ENCODE peak calls at places on chromosomes 12 and 14, in five cellular contexts. W is choroid plexus epithelial cell, F is BE2C, N is WTC11, U is right lobe of liver. V is an unnamed sample.

GRCh38 chr12:124296916-124297351 is 2.0 kb downstream of the RFLNA start:
- DNase-seq in W (no peak), F (no peak), N (no peak), U (no peak), V (peak)

GRCh38 chr12:104793280-104793679 is 164.8 kb downstream of the SLC41A2 start:
- DNase-seq in W (peak), F (peak), N (no peak), U (no peak), V (no peak)

GRCh38 chr14:62455446-62455845 is 589.8 kb downstream of the KCNH5 start:
- DNase-seq in W (no peak), F (no peak), N (no peak), U (no peak), V (no peak)

GRCh38 chr12:14928946-14929345 is 9.4 kb downstream of the ERP27 start:
- DNase-seq in W (no peak), F (no peak), N (no peak), U (no peak), V (no peak)

GRCh38 chr12:123263196-123263817 is 8.3 kb downstream of the CDK2AP1 start:
- DNase-seq in W (peak), F (no peak), N (no peak), U (no peak), V (no peak)

GRCh38 chr12:34303091-34303870 is 281.0 kb downstream of the ALG10 start:
- DNase-seq in W (no peak), F (no peak), N (no peak), U (no peak), V (peak)

GRCh38 chr14:35878272-35879140 is 52.4 kb downstream of the BRMS1L start:
- DNase-seq in W (peak), F (peak), N (no peak), U (no peak), V (no peak)

GRCh38 chr14:105847400-105847799 is 321.0 kb downstream of the TMEM121 start:
- DNase-seq in W (no peak), F (no peak), N (no peak), U (no peak), V (peak)

GRCh38 chr12:16526693-16527092 is 79.3 kb downstream of the LMO3 start:
- DNase-seq in W (peak), F (no peak), N (no peak), U (no peak), V (no peak)

GRCh38 chr12:96061323-96061722 is 25.9 kb upstream of the LTA4H start:
- DNase-seq in W (no peak), F (no peak), N (no peak), U (no peak), V (no peak)

GRCh38 chr12:96064966-96065365 is 29.6 kb upstream of the LTA4H start:
- DNase-seq in W (no peak), F (no peak), N (no peak), U (no peak), V (no peak)

GRCh38 chr12:96061864-96062453 is 26.6 kb upstream of the LTA4H start:
- DNase-seq in W (peak), F (peak), N (peak), U (peak), V (no peak)

GRCh38 chr12:96064266-96064665 is 28.9 kb upstream of the LTA4H start:
- DNase-seq in W (no peak), F (no peak), N (no peak), U (no peak), V (no peak)

GRCh38 chr12:96063046-96063445 is 27.7 kb upstream of the LTA4H start:
- DNase-seq in W (peak), F (peak), N (no peak), U (no peak), V (no peak)
- TF ChIP-seq CTCF in W (peak), F (peak), N (no peak), U (no peak), V (peak)

GRCh38 chr14:32584079-32584478 is 255.0 kb downstream of the AKAP6 start:
- DNase-seq in W (no peak), F (no peak), N (no peak), U (no peak), V (no peak)

GRCh38 chr14:32590157-32590556 is 261.1 kb downstream of the AKAP6 start:
- DNase-seq in W (no peak), F (no peak), N (no peak), U (no peak), V (no peak)

GRCh38 chr14:32593290-32593942 is 264.3 kb downstream of the AKAP6 start:
- DNase-seq in W (peak), F (no peak), N (no peak), U (no peak), V (no peak)

DNA sequence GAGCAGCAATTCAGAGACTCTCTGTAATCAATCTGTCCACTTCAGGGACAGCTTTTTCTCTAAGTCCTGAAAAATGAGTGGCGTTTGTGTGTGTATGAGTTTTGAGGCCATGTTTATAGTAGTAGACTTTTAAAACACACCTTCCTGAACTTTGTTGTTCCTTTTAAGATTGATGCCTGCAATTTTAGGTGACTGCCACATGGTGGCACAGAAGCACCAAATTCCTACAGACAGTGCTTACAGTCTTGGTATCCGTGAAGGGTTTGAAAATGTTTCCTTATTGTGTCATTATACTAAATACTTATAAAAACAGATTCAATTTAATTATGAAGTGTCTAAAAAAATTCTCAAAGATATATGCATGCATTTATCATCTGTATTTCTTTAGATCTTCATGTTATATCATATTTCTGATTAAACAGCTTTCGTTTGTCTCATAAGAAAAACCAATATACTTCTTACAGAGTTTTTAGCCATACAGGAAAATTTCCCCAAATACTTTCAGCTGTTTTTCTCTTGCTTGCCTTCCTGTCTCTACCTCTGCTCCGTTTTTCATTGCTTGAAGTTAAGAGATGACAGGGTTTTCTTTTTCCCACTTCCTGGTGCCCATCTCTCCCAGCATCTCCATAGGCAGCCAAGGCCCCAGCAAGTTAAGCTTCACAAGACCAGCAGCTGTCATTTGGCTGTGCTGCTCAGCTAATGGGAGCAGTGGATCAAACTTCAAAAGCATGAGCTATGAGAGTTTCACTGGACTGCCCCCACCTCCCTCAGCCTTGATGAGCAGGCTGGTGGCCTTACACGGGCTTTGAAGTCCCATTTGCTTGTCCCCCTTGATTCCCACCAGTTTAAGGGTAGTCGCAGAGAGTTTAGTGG is 259.6 kb downstream of the AKAP6 start:
- DNase-seq in W (peak), F (peak), N (peak), U (no peak), V (no peak)
- TF ChIP-seq CTCF in W (peak), F (peak), N (peak), U (peak), V (peak)

GRCh38 chr14:31051023-31051422 is 24.8 kb upstream of the STRN3 start:
- DNase-seq in W (no peak), F (no peak), N (no peak), U (no peak), V (no peak)
- TF ChIP-seq CTCF in W (no peak), F (no peak), N (no peak), U (no peak), V (no peak)

DNA sequence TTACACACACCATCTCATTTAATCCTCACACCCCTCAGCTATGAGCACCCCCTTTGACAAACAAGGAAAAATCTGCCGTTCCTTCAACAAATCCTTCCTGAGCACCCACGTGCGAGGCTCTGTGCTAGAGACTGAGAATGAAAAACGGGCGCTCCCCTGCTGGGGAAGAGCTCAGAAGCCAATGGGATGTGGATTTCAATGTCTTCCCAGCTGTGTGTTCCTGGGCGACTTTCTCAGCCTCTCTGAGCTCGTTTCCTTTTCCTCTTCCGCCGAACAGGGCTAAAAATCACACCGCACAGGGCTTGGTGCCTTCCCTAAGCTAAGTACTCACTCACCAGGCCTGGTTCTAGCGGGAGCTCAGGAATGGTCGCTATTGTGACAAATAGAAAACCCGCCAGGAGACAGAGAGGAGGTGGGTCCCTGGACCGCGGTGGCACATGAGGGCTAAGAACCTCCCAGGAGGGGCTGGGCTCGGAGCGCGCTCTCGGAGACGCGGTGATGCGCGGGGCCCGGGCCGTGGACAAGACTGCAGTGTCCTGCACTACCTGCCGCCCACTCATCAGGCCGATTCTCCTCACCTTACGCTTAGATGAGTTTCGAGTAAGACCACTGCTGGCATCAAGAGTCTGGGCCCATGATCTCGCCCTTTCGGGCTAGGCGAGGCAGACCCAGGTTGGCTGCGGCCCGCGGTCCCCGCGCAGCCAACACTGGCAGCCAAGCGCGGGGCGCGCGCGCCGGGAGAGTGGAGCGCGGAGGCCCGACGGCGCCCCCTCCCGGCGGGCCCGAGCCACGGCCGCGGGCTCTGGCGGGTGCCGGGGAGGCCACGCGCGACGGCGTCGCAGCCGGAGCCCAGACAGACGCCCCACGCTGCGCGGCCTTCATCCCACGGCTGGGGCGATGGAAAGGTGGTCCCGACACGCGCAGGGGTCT is 17.0 kb downstream of the ZDHHC22 start:
- DNase-seq in W (peak), F (peak), N (peak), U (no peak), V (peak)
- TF ChIP-seq CTCF in W (peak), F (peak), N (peak), U (peak), V (peak)

DNA sequence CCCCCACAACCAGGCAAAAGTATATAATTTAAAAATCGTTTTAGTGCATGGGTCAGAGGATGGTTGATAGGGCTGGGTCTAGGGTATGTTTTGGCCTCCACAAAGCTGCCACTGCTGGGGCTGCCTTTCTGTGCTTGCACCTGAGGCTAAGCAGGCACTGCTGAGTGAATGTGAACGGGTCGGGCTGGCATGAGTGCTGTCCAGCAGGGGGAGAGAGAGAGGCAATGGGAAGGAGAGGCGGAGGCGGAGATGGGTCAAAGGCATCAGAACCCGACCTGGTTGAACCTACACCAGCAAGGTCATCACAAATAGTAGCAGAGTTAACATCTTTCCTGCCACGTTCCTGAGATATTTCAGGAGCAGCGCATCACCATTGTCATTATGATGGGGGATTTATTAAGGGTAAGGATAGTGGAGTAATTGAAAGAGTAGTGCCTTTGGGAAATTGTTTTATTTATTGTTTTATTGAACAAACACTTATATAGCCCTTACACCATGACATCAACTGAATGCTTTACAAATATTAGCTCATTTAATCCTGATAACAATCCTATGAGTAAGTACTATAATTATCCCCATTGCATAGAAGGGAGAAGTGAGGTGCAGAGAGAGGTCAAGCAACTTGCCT is 5.8 kb upstream of the NRXN3 start:
- DNase-seq in W (peak), F (peak), N (peak), U (peak), V (no peak)
- TF ChIP-seq CTCF in W (peak), F (peak), N (peak), U (peak), V (peak)

GRCh38 chr12:18361431-18361830 is 100.1 kb downstream of the PIK3C2G start:
- DNase-seq in W (peak), F (no peak), N (no peak), U (no peak), V (no peak)
- TF ChIP-seq CTCF in W (peak), F (no peak), N (no peak), U (no peak), V (no peak)

V was measured in kidney.